ENCODE peak calls at places on chromosomes 3 and 15, in nine cellular contexts. T is fibroblast of mammary gland; P is Peyer's patch; E is CD4-positive, alpha-beta memory T cell; D is GM23248; V is body of pancreas; J is uterus; Z is dorsolateral prefrontal cortex; U is AG04450. B is an unnamed sample.

GRCh38 chr3:179146911-179147570 is 1.1 kb upstream of the PIK3CA start:
- DNase-seq in J (no peak), T (peak), U (no peak), Z (peak), E (peak), V (peak), P (peak), D (peak), B (peak)

GRCh38 chr3:37871858-37872257 is 10.2 kb downstream of the CTDSPL start:
- DNase-seq in E (no peak), V (no peak), D (no peak), J (no peak), T (no peak), Z (no peak), U (no peak), P (no peak), B (no peak)

GRCh38 chr3:105883798-105884377 is 15.1 kb upstream of the CBLB start:
- DNase-seq in V (no peak), D (peak), T (no peak), J (no peak), Z (no peak), E (no peak), U (no peak), P (no peak), B (no peak)

GRCh38 chr15:63991706-63992105 is 54.6 kb downstream of the DAPK2 start:
- DNase-seq in P (peak), E (no peak), D (no peak), Z (no peak), J (no peak), U (no peak), T (no peak), V (no peak), B (no peak)

GRCh38 chr3:174253221-174253620 is 605.9 kb upstream of the NAALADL2 start:
- DNase-seq in U (no peak), P (no peak), T (no peak), J (no peak), Z (no peak), V (no peak), D (no peak), E (no peak), B (no peak)

GRCh38 chr3:44555753-44556152 is 760 bp downstream of the ZKSCAN7 start:
- DNase-seq in Z (no peak), J (no peak), U (no peak), E (no peak), T (peak), P (no peak), D (peak), V (no peak), B (no peak)

GRCh38 chr3:107188262-107188661 is 189.0 kb upstream of the CCDC54 start:
- DNase-seq in Z (no peak), V (no peak), T (no peak), J (no peak), P (no peak), E (no peak), U (no peak), D (no peak), B (no peak)

GRCh38 chr15:68055224-68055705 is 1.1 kb downstream of the PIAS1 start:
- DNase-seq in U (no peak), E (peak), T (peak), V (peak), P (peak), Z (no peak), D (peak), J (no peak), B (peak)

GRCh38 chr3:127674793-127675189 is 2.0 kb downstream of the ABTB1 start:
- DNase-seq in E (no peak), U (no peak), V (no peak), Z (no peak), T (no peak), D (no peak), J (no peak), P (no peak), B (no peak)

GRCh38 chr3:40887012-40887411 is 312.3 kb upstream of the CTNNB1 start:
- DNase-seq in Z (no peak), T (no peak), U (no peak), J (no peak), E (no peak), P (no peak), V (no peak), D (no peak), B (no peak)

GRCh38 chr15:77863491-77864105 is 213.9 kb downstream of the TBC1D2B start:
- DNase-seq in D (no peak), E (no peak), V (no peak), J (peak), P (no peak), U (no peak), T (no peak), Z (no peak), B (no peak)

GRCh38 chr3:188358787-188359493 is 205.0 kb downstream of the LPP start:
- DNase-seq in D (no peak), V (no peak), T (no peak), U (no peak), J (no peak), Z (no peak), P (peak), E (peak), B (peak)

GRCh38 chr15:26287381-26287780 is 424.3 kb upstream of the ATP10A start:
- DNase-seq in E (no peak), D (no peak), T (no peak), Z (no peak), J (no peak), P (no peak), U (no peak), V (no peak), B (no peak)

GRCh38 chr3:149368201-149368849 is 9.1 kb downstream of the TM4SF1 start:
- DNase-seq in P (no peak), V (no peak), D (peak), E (no peak), T (no peak), Z (no peak), U (no peak), J (no peak), B (no peak)

GRCh38 chr3:114405202-114405601 is 111.4 kb downstream of the TIGIT start:
- DNase-seq in D (no peak), T (no peak), J (no peak), Z (no peak), E (no peak), V (no peak), U (no peak), P (no peak), B (no peak)

GRCh38 chr3:140768921-140769320 is 91.1 kb downstream of the TRIM42 start:
- DNase-seq in J (no peak), U (no peak), E (no peak), V (no peak), P (no peak), D (peak), Z (no peak), T (no peak), B (no peak)

GRCh38 chr3:130085881-130086280 is 4.2 kb downstream of the ALG1L2 start:
- DNase-seq in E (no peak), D (no peak), J (no peak), Z (no peak), U (no peak), P (no peak), T (no peak), V (no peak), B (no peak)

GRCh38 chr15:30791239-30791638 is 112.5 kb upstream of the FAN1 start:
- DNase-seq in P (no peak), T (peak), U (no peak), Z (no peak), J (no peak), D (peak), V (no peak), E (no peak), B (no peak)

GRCh38 chr15:100520132-100520921 is 8.4 kb downstream of the CERS3 start:
- DNase-seq in D (no peak), Z (no peak), V (no peak), J (no peak), E (no peak), U (no peak), T (no peak), P (no peak), B (peak)
- H3K4me3 ChIP-seq in D (no peak), Z (no peak), V (no peak), J (no peak), E (no peak), U (no peak), T (no peak), P (no peak), B (peak)

GRCh38 chr15:58771621-58772235 is 626 bp downstream of the MINDY2 start:
- DNase-seq in D (peak), E (peak), U (no peak), J (peak), T (no peak), Z (peak), V (peak), P (peak), B (no peak)

GRCh38 chr15:58775402-58775801 is 4.3 kb downstream of the MINDY2 start:
- DNase-seq in J (no peak), D (no peak), Z (no peak), T (no peak), E (no peak), V (no peak), U (no peak), P (no peak), B (no peak)

GRCh38 chr15:58770857-58771620 is at the start of gene MINDY2:
- DNase-seq in J (peak), U (peak), D (peak), E (peak), T (peak), V (peak), Z (peak), P (peak), B (peak)

GRCh38 chr15:58770519-58770856 is 614 bp upstream of the MINDY2 start:
- DNase-seq in J (no peak), P (no peak), V (peak), D (peak), T (peak), Z (peak), U (peak), E (no peak), B (no peak)

DNA sequence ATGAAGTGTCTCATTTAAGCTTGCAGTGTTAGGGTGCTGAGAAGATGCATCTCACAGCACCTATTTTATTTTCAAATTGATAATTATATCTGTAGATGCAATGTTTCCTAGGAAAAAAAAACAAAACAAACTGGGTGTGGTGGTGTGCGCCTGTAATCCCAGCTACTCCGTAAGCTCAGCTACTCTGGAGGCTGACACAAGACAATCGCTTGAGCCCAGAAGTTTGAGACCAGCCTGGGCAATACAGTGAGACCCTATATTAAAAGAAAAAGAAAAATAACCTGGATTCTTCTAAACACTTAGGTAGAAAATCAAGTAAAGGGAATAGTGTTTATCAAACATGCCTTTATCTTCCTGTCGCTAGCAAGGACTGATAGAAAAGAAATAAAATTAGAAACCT is 1.9 kb downstream of the MINDY2 start:
- DNase-seq in V (no peak), T (peak), D (peak), J (no peak), Z (no peak), U (no peak), E (no peak), P (no peak), B (no peak)
- H3K4me3 ChIP-seq in V (no peak), T (peak), D (peak), J (peak), Z (peak), U (peak), E (no peak), P (no peak), B (no peak)

GRCh38 chr3:186996356-186996755 is 66.0 kb downstream of the ST6GAL1 start:
- DNase-seq in U (no peak), D (no peak), E (no peak), P (peak), T (no peak), Z (no peak), V (no peak), J (no peak), B (no peak)
- H3K4me3 ChIP-seq in U (no peak), D (no peak), E (no peak), P (peak), T (no peak), Z (no peak), V (no peak), J (no peak), B (no peak)

DNA sequence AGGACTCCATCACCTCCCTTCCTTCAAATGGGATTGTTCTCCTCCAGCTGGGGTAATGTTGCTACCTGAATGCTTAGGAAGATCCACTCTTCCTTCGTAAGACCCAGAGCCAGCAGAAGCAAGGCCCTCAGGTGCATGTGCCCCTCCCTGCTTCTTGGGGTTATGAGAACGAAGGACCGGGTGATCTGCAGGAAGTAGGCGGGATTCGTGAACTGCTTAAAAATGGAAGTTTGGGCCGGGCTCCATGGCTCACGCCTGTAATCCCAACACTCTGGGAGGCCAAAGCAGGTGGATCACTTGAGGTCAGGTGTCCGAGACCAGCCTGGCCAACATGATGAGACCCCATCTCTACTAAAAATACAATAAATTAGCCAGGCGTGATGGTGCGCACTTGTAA is 8.0 kb downstream of the TLR9 start:
- DNase-seq in E (no peak), U (no peak), V (no peak), P (no peak), Z (no peak), D (no peak), T (no peak), J (no peak), B (peak)
- H3K4me3 ChIP-seq in E (no peak), U (no peak), V (no peak), P (no peak), Z (no peak), D (no peak), T (no peak), J (no peak), B (peak)

GRCh38 chr3:112132554-112132953 is 494 bp downstream of the GCSAM start:
- DNase-seq in J (no peak), D (no peak), V (no peak), T (no peak), U (no peak), P (no peak), E (no peak), Z (no peak), B (no peak)
- H3K4me3 ChIP-seq in J (no peak), D (no peak), V (no peak), T (no peak), U (no peak), P (peak), E (peak), Z (no peak), B (peak)

GRCh38 chr3:190119734-190120133 is 963 bp downstream of the P3H2 start:
- DNase-seq in J (no peak), D (no peak), T (no peak), P (no peak), E (no peak), V (no peak), U (no peak), Z (no peak), B (no peak)
- H3K4me3 ChIP-seq in J (peak), D (peak), T (peak), P (no peak), E (no peak), V (no peak), U (peak), Z (peak), B (no peak)

GRCh38 chr3:47008851-47009224 is 29.4 kb downstream of the NBEAL2 start:
- DNase-seq in P (no peak), U (no peak), T (no peak), J (no peak), V (no peak), Z (no peak), E (no peak), D (no peak), B (no peak)

GRCh38 chr3:47011371-47011770 is 31.9 kb downstream of the NBEAL2 start:
- DNase-seq in D (no peak), V (no peak), P (no peak), Z (no peak), U (no peak), E (no peak), J (no peak), T (no peak), B (no peak)

GRCh38 chr3:47009225-47010049 is 30.0 kb downstream of the NBEAL2 start:
- DNase-seq in V (peak), Z (peak), J (peak), U (peak), E (peak), D (peak), P (peak), T (peak), B (no peak)

GRCh38 chr3:47010910-47011309 is 31.4 kb downstream of the NBEAL2 start:
- DNase-seq in Z (no peak), U (no peak), E (no peak), T (no peak), P (no peak), D (no peak), V (no peak), J (no peak), B (no peak)

GRCh38 chr3:47010050-47010712 is 30.7 kb downstream of the NBEAL2 start:
- DNase-seq in E (no peak), T (peak), J (peak), P (no peak), U (no peak), V (peak), D (no peak), Z (no peak), B (no peak)
- H3K4me3 ChIP-seq in E (no peak), T (peak), J (peak), P (peak), U (peak), V (no peak), D (peak), Z (peak), B (no peak)

DNA sequence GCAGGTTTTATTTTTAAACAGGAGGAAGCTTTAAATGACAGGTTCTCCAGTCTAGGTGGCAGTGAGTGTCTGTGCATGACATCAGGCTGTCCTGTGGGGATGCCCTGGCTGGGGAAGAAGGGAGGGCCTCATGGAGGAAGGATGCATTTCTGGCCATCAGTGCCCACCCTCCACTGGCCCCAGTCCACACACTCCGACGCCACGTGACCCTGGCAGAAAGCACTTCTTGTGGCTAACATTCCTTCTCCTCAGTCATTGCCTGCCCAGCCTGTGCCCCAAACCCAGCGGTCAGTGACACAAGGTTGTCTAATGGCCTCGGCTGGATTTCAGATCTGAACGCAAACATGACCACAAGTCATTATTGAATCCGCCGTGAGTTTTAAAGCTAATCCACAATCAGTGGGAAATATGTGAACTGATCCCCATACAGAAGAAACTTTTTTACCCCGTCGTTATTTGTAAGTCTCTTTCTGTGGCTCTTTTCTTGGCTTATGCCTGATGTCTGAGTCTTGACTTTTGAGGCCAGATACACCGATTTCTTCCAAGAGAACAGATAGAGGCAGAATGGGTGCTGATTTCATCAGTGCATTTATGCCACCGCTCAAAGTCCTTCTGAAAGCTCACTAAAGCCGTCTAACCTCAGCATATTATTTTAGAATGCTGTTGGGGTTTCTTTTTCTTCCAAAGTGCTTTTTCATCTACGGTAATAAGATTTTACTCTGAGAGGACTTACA is 17.3 kb upstream of the LRRK1 start:
- DNase-seq in T (no peak), J (peak), U (no peak), D (no peak), V (no peak), P (no peak), E (no peak), Z (no peak), B (no peak)
- H3K4me3 ChIP-seq in T (peak), J (peak), U (peak), D (peak), V (no peak), P (no peak), E (no peak), Z (peak), B (no peak)

DNA sequence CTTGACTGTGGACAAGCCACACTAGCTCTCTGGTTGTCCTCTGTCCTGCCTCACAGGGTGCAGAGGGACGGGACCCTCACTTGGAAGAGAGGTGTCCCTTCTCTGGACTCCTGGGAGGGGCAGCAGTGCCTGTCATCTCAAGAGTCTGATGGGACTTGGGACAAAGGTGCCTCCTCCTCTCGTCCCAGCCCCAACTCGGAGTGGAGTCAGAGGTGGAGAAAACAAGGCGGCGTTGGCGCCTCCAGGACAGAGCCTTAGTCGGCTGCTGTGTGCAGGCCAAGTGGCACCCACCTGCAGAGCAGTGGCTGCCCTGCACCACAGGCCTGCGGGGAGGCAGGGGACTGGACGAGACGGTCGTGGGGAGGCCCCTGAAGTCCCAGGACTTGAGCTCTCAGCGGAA is 9.4 kb upstream of the SEC13 start:
- DNase-seq in U (no peak), E (no peak), T (no peak), Z (no peak), V (no peak), J (no peak), D (no peak), P (no peak), B (no peak)
- H3K4me3 ChIP-seq in U (no peak), E (no peak), T (no peak), Z (no peak), V (no peak), J (no peak), D (no peak), P (no peak), B (no peak)

B was measured in Jurkat, Clone E6-1.